ENCODE peak calls at places on chromosomes 16 and 17, in four cellular contexts. L is heart left ventricle, D is endothelial cell of umbilical vein, R is testis. G is an unnamed sample.

GRCh38 chr17:57747221-57748017 is 2.3 kb upstream of the CCDC182 start:
- DNase-seq in L (no peak), D (peak; percentile 74), R (peak; percentile 49), G (peak; percentile 61)

GRCh38 chr16:81279375-81279774 is 35.4 kb upstream of the GAN start:
- DNase-seq in L (no peak), D (peak; percentile 76), R (no peak), G (no peak)

GRCh38 chr17:42639484-42640474 is 19.3 kb upstream of the TUBG2 start:
- DNase-seq in L (no peak), D (no peak), R (no peak), G (no peak)

GRCh38 chr16:80792031-80792430 is 12.4 kb downstream of the CDYL2 start:
- DNase-seq in L (no peak), D (peak; percentile 65), R (no peak), G (no peak)

GRCh38 chr16:71426069-71426879 is 15.6 kb downstream of the TLE7 start:
- DNase-seq in L (no peak), D (peak; percentile 61), R (peak; percentile 82), G (no peak)

GRCh38 chr17:10875984-10876555 is 38.2 kb upstream of the PIRT start:
- DNase-seq in L (no peak), D (peak; percentile 23), R (peak; percentile 68), G (peak; percentile 27)

GRCh38 chr17:10041916-10042588 is 137.0 kb upstream of the RCVRN start:
- DNase-seq in L (no peak), D (no peak), R (no peak), G (no peak)

GRCh38 chr16:29025218-29025617 is 40.4 kb downstream of the LAT start:
- DNase-seq in L (no peak), D (no peak), R (no peak), G (no peak)

GRCh38 chr16:74501484-74502479 is 80.5 kb upstream of the CLEC18B start:
- DNase-seq in L (no peak), D (no peak), R (no peak), G (no peak)

GRCh38 chr17:28777178-28777577 is 33.4 kb downstream of the TRAF4 start:
- DNase-seq in L (no peak), D (no peak), R (no peak), G (no peak)

GRCh38 chr17:44905006-44906000 is 6.1 kb upstream of the EFTUD2 start:
- DNase-seq in L (no peak), D (peak; percentile 37), R (no peak), G (no peak)
- H3K27ac ChIP-seq in L (no peak overlapping the region), D (peak overlapping the region; percentile 84), R (no peak overlapping the region), G (no peak overlapping the region)

DNA sequence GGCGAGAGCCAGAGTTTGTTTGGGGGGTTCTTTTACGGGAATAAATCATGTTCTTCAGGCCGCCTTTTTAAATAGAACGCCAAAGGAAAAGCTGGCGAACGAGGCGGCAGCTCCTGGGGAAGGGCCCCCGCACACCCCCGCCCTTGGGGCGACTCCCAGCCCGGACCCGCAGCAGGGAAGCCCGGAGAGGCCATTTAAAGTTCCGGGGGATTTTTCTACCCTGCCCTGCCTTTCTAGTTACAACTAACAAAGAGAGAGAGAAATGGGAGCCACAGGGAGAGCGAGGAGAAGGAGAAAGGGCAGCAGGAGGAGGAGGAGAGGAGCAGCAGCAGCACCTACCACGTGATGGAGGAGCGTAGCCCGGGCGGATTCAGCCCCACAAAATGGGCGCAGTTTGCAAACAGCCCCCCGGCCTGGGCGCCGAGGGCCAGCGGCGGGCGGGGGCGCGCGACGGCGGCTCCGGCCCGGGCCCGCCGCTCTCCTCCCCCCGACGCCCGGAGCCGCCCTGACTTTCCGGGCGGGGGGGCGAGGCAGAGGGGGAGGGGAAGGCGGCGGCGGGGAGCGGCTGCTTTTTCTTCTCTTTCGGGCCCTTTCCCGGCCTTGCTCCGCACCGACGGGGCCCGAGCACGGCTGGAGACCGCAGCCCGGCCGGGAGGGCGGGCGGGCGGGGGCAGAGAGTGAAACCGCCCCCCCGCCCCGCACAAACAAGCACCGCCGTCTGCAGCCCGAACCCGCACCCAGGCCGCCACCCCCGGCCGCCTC is 564 bp downstream of the KANSL1 start:
- DNase-seq in L (peak; percentile 83), D (peak; percentile 73), R (peak; percentile 75), G (peak; percentile 71)
- TF ChIP-seq POLR2A in L (no peak), D (peak; percentile 70), R (no peak), G (no peak)

GRCh38 chr16:87487361-87487924 is 5.4 kb downstream of the ZCCHC14 start:
- DNase-seq in L (peak; percentile 56), D (no peak), R (peak; percentile 59), G (peak; percentile 75)
- H3K27ac ChIP-seq in L (no peak overlapping the region), D (no peak overlapping the region), R (no peak overlapping the region), G (peak overlapping the region; percentile 68)

GRCh38 chr17:81667754-81668153 is 1.2 kb downstream of the CCDC137 start:
- DNase-seq in L (no peak), D (no peak), R (no peak), G (no peak)

GRCh38 chr17:81664051-81664470 is 2.3 kb downstream of the OXLD1 start:
- DNase-seq in L (no peak), D (no peak), R (no peak), G (no peak)

GRCh38 chr17:81666092-81666341 is 388 bp downstream of the OXLD1 start:
- DNase-seq in L (no peak), D (no peak), R (peak; percentile 28), G (no peak)

GRCh38 chr17:81666342-81667191 is at the start of the genes CCDC137 and OXLD1:
- DNase-seq in L (peak; percentile 98), D (peak; percentile 95), R (peak; percentile 97), G (peak; percentile 96)

DNA sequence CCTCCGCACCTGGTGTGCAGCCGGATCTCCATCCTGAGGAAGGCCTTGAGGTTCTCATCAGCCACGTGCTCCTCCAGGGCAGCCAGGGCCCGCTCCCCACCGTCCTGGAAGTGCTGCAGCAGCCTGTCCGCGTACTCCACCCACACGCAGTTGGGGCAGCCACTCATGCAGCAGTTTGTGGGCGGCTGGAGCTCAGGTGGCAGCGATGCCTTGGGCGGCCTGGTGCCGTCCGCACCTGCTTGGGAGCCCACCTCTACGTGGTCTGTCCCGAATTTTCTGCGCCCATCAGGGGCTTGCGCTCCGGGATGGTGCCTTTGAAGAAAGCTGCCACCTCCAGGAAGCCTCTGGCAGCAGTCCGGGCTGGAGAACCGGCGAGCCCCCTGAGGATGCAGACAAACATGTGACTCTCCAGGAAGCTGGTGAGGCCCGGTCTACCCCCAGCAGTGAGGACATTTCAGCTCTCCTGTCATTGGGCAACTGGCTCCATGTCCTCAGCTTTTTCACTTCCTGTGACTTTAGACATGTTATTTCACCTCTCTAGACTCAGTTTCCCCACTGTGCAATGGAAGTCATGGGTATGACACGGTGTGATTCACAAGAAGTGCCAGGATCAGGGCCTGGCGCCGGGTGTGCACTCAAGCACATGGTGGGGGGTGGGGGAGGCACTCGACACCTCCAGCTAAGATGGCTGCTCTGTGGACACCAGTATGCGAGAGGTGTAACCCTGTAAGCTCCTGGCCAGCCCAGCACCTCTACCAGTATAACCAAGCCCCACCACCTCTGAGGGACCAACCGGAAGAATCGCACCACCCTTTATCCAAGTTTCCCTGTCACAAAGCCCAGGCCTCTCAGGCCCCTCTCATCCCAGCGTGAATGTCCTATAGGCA is 957 bp downstream of the OXLD1 start:
- DNase-seq in L (peak; percentile 43), D (no peak), R (no peak), G (no peak)
- TF ChIP-seq POLR2A in L (no peak), D (peak; percentile 16), R (no peak), G (no peak)

GRCh38 chr17:43665387-43666101 is 3.8 kb upstream of the MEOX1 start:
- DNase-seq in L (peak; percentile 87), D (no peak), R (no peak), G (no peak)
- H3K27ac ChIP-seq in L (peak overlapping the region; percentile 95), D (no peak overlapping the region), R (peak overlapping the region; percentile 69), G (no peak overlapping the region)

GRCh38 chr16:803751-804075 is 3.2 kb upstream of the GNG13 start:
- DNase-seq in L (no peak), D (no peak), R (no peak), G (no peak)

GRCh38 chr16:801584-802363 is 1.2 kb upstream of the GNG13 start:
- DNase-seq in L (no peak), D (no peak), R (no peak), G (no peak)

GRCh38 chr16:804193-805048 is 3.9 kb upstream of the GNG13 start:
- DNase-seq in L (no peak), D (no peak), R (no peak), G (no peak)

GRCh38 chr16:802461-802860 is 1.9 kb upstream of the GNG13 start:
- DNase-seq in L (no peak), D (no peak), R (no peak), G (no peak)

DNA sequence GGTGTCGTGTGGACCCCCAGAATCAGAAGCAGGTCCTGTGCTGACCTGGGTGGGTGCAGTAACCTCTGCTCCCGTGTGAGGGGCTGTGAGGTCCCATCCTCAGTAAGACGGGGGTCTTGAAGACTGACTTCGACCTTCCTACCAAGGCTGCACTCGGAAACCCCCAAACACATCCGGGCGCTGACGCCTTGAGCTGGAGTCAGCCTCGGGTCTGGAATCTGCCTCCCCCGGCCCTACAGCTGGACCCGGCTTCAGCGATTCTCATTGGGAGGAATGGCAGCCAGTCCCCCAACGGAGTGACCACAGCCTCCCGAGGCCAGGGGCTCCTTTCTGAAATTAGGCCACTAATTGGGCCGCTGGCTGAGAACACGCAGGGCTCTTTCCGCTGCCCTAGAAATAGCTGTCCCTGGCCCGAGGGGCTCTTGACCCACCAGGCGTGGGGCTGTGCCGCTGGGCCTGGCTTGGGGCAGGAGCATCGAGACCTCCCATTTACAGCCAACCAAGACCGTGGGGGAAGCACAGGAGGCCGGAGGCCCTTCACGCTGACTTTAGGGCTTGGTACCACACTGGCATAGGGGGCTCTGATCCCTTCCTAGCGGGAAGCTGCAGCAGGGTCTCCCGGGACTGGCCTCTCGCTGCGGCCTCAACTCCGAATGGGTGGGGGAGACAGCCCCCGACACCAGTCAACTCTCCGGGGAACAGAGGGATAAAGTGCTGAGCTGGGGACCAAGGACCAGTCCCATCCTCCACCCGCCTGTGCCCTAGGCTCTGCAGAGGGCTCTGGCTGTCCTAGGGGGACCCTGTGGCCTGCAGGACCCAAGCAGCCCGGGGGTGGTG is 2.6 kb upstream of the GNG13 start:
- DNase-seq in L (no peak), D (no peak), R (no peak), G (no peak)
- TF ChIP-seq POLR2A in L (no peak), D (no peak), R (no peak), G (no peak)

GRCh38 chr17:78124836-78125137 is 3.8 kb downstream of the TMC6 start:
- DNase-seq in L (peak; percentile 21), D (no peak), R (no peak), G (no peak)
- H3K27ac ChIP-seq in L (peak overlapping the region; percentile 97), D (no peak overlapping the region), R (no peak overlapping the region), G (peak overlapping the region; percentile 91)

GRCh38 chr16:46830902-46831647 is at the start of gene C16orf87:
- DNase-seq in L (peak; percentile 95), D (peak; percentile 93), R (peak; percentile 96), G (peak; percentile 94)
- TF ChIP-seq POLR2A in L (no peak), D (peak; percentile 43), R (no peak), G (peak; percentile 80)

G was measured in adrenal gland.